ENCODE peak calls at places on chromosomes 11 and 22, in four cellular contexts. K is cardiac fibroblast, A is NCI-H510A treated with DMSO at 0.1 percent for 48 hours, I is substantia nigra. D is an unnamed sample.

GRCh38 chr11:19187101-19187500 is 14.7 kb downstream of the CSRP3 start:
- DNase-seq in A (no peak), K (peak), I (no peak), D (peak)

GRCh38 chr11:6817668-6818067 is 18.2 kb upstream of the OR6A2 start:
- DNase-seq in A (no peak), K (no peak), I (no peak), D (no peak)

GRCh38 chr22:35887296-35887875 is 141.2 kb downstream of the RBFOX2 start:
- DNase-seq in A (no peak), I (no peak), K (no peak), D (peak)

GRCh38 chr11:72038491-72038890 is 39.8 kb downstream of the IL18BP start:
- DNase-seq in A (no peak), K (peak), I (peak), D (peak)

GRCh38 chr22:47822459-47822858 is 1060.0 kb downstream of the TBC1D22A start:
- DNase-seq in A (no peak), K (no peak), I (no peak), D (no peak)

GRCh38 chr11:46388619-46389449 is 2.7 kb downstream of the CHRM4 start:
- DNase-seq in A (no peak), K (no peak), I (no peak), D (no peak)

GRCh38 chr11:35038211-35038930 is 100.6 kb upstream of the CD44 start:
- DNase-seq in K (no peak), A (no peak), I (no peak), D (no peak)

GRCh38 chr22:46852771-46853170 is 90.3 kb downstream of the TBC1D22A start:
- DNase-seq in I (no peak), A (no peak), K (no peak), D (no peak)

GRCh38 chr11:9787981-9788521 is 124.2 kb downstream of the SWAP70 start:
- DNase-seq in A (no peak), K (peak), I (peak), D (peak)

GRCh38 chr11:61189933-61190332 is 13.4 kb upstream of the PGA3 start:
- DNase-seq in K (no peak), I (no peak), A (no peak), D (no peak)

GRCh38 chr11:133892126-133892525 is 46.8 kb upstream of the SPATA19 start:
- DNase-seq in A (no peak), K (no peak), I (no peak), D (no peak)

GRCh38 chr11:11179239-11179638 is 173.8 kb downstream of the CSNK2A3 start:
- DNase-seq in A (no peak), K (peak), I (peak), D (peak)

GRCh38 chr11:39651857-39652461 is 1807.5 kb downstream of the LRRC4C start:
- DNase-seq in A (no peak), K (no peak), I (no peak), D (no peak)

GRCh38 chr11:47533690-47534135 is 19.2 kb downstream of the CELF1 start:
- DNase-seq in K (peak), I (no peak), A (no peak), D (peak)

GRCh38 chr11:45031912-45032519 is 81.3 kb upstream of the TP53I11 start:
- DNase-seq in K (no peak), I (no peak), A (no peak), D (no peak)

GRCh38 chr11:1559103-1559951 is 12.7 kb downstream of the DUSP8 start:
- DNase-seq in A (peak), K (peak), I (peak), D (peak)

GRCh38 chr11:28537822-28538221 is 429.6 kb downstream of the METTL15 start:
- DNase-seq in I (no peak), K (no peak), A (no peak), D (peak)

GRCh38 chr11:77217156-77217555 is 84.3 kb downstream of the GDPD4 start:
- DNase-seq in K (no peak), A (no peak), I (no peak), D (no peak)

GRCh38 chr11:8719260-8720190 is 36.9 kb downstream of the RPL27A start:
- DNase-seq in K (peak), I (peak), A (no peak), D (peak)

D was measured in amniotic epithelial cell.